ENCODE peak calls at places on chromosomes 3 and 15, in seven cellular contexts. D, G, Y, X, K, L and E are unnamed samples.

GRCh38 chr3:195168009-195168759 is 102.8 kb downstream of the XXYLT1 start:
- DNase-seq in D (no peak), G (no peak), Y (no peak), X (no peak), K (no peak), L (no peak), E (no peak)

GRCh38 chr3:95789111-95789510 is 1025.3 kb upstream of the EPHA6 start:
- DNase-seq in D (no peak), G (no peak), Y (no peak), X (no peak), K (no peak), L (no peak), E (no peak)

GRCh38 chr3:42189746-42190145 is 76.2 kb downstream of the CCK start:
- DNase-seq in D (no peak), G (no peak), Y (no peak), X (no peak), K (no peak), L (no peak), E (no peak)

GRCh38 chr3:197936819-197937384 is 13.1 kb upstream of the RPL35A start:
- DNase-seq in D (no peak), G (no peak), Y (no peak), X (no peak), K (no peak), L (no peak), E (no peak)

GRCh38 chr3:173553635-173554280 is 156.2 kb downstream of the NLGN1 start:
- DNase-seq in D (peak), G (no peak), Y (no peak), X (peak), K (peak), L (peak), E (no peak)

GRCh38 chr3:11759996-11760395 is 86.7 kb downstream of the TAMM41 start:
- DNase-seq in D (no peak), G (no peak), Y (no peak), X (no peak), K (no peak), L (no peak), E (no peak)

GRCh38 chr15:40495516-40495915 is 24.7 kb downstream of the CHST14 start:
- DNase-seq in D (no peak), G (no peak), Y (no peak), X (no peak), K (no peak), L (no peak), E (no peak)

GRCh38 chr3:1183320-1184048 is 90.7 kb downstream of the CNTN6 start:
- DNase-seq in D (peak), G (no peak), Y (no peak), X (peak), K (peak), L (no peak), E (no peak)

GRCh38 chr3:36792342-36792741 is 28.0 kb upstream of the DCLK3 start:
- DNase-seq in D (peak), G (no peak), Y (no peak), X (peak), K (peak), L (no peak), E (no peak)
- TF ChIP-seq CTCF in D (peak), G (no peak), Y (peak), X (peak), K (peak), L (no peak), E (no peak)

DNA sequence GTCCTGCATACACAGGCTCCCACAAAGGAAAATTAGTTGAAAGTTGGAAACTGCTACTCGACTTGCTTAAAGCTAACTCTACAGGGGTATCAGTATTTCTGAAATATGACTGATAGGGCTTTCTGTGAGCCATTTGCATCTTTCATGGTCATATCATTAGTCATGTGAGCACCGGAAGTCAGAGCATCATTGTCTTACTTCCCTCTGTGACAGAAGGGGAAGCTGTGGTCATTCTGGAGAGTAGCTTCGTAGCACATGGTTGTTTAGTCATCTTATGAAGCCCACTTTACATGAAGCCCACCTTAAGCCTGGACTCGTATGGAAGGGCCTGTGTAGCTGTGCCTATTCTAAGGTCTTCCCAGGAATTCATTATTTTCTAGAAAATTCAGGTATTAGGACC is 69.0 kb downstream of the COL6A5 start:
- DNase-seq in D (no peak), G (no peak), Y (no peak), X (no peak), K (no peak), L (no peak), E (no peak)
- H3K4me3 ChIP-seq in D (no peak), G (no peak), Y (no peak), X (no peak), K (no peak), L (no peak), E (no peak)

GRCh38 chr15:53513431-53513830 is 246.0 kb downstream of the WDR72 start:
- DNase-seq in D (no peak), G (no peak), Y (no peak), X (no peak), K (no peak), L (no peak), E (no peak)

GRCh38 chr15:53511175-53511574 is 248.3 kb downstream of the WDR72 start:
- DNase-seq in D (no peak), G (no peak), Y (no peak), X (no peak), K (no peak), L (no peak), E (no peak)

GRCh38 chr15:53506370-53506769 is 253.1 kb downstream of the WDR72 start:
- DNase-seq in D (no peak), G (no peak), Y (no peak), X (no peak), K (no peak), L (no peak), E (no peak)

DNA sequence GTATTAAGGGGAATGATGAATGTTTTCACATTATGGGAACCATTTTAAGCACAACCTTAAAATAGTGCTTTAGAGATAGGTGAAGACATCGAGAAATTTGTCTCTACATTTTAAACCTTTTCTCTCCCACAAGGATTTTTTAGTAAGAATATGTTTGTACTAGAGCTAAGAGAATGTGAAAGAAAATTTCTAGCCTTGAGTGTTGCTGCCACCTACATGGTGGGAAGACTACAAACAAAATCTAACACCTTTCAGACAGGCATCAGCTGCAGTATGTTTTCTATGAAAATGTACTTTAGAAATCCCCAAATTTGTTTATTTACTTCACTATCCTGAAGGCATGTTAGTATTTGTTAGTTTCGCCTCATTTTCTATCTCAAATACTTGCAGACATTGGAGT is 247.4 kb downstream of the WDR72 start:
- DNase-seq in D (no peak), G (no peak), Y (no peak), X (no peak), K (no peak), L (no peak), E (no peak)
- TF ChIP-seq CTCF in D (no peak), G (no peak), Y (no peak), X (no peak), K (no peak), L (peak), E (no peak)

GRCh38 chr3:120416868-120417267 is 33.9 kb downstream of the FSTL1 start:
- DNase-seq in D (no peak), G (no peak), Y (no peak), X (no peak), K (no peak), L (peak), E (no peak)
- H3K4me3 ChIP-seq in D (no peak), G (no peak), Y (peak), X (no peak), K (no peak), L (no peak), E (peak)

DNA sequence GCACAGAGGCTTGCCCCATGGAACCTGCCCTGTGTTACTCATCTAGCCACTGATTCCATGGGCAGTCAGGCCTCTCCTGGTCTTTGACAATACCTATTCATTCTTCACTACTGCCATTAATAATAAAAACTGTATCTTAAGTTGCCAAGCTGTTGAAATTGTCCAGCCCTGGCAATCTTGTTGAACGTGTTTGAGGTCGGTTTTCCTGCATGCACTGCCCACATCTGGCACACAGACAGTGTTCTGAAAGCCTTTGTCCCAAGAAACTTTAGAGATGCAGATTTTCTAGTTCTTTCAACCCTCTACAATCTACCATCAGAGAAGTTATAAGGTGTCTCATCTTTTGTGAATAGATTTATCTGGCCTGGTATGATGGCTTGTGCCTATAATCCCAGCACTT is 567.2 kb upstream of the NECTIN3 start:
- DNase-seq in D (no peak), G (no peak), Y (no peak), X (no peak), K (no peak), L (no peak), E (no peak)
- TF ChIP-seq CTCF in D (no peak), G (no peak), Y (no peak), X (no peak), K (no peak), L (no peak), E (no peak)

DNA sequence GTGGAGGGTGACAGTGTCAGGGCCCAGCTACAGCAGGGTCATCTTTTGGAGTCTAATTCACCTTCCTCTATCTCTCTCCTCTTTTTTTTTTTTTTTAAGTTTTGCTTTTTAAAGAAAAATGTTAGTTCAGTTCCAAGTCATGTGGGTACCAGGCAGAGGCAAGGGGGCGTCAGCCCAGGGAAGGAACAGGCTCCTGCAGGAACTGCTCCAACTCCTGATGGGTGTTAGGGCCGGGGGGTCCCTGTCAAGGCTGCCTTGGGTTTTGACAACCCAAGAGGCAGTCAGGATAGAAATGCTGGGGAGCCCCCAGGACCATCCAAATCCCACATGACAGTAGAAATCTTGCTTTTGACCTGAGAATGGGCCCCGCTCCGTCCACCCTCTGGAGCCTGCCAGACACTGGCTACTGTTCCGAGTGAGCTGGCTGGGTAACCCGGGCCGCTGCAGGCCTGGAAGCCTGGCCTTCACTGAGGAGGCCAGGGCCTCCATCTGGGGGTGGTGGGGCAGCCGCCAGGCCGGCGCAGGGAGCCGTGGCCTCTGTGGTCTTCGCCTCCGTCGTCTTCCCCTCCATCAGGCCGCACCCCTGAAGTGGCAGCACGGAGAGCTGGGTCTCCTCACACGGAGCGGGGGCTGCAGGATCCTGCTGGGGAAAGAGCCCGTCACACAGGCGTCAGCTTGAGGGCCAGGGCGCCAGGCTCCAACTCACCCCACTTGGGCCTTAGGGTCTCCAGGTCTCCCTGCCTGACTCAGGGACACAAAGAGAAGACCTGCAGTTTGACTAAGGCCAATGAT is 24.2 kb downstream of the RNU5B-1 start:
- DNase-seq in D (no peak), G (peak), Y (no peak), X (no peak), K (no peak), L (no peak), E (peak)
- H3K4me3 ChIP-seq in D (no peak), G (no peak), Y (no peak), X (no peak), K (no peak), L (no peak), E (no peak)

DNA sequence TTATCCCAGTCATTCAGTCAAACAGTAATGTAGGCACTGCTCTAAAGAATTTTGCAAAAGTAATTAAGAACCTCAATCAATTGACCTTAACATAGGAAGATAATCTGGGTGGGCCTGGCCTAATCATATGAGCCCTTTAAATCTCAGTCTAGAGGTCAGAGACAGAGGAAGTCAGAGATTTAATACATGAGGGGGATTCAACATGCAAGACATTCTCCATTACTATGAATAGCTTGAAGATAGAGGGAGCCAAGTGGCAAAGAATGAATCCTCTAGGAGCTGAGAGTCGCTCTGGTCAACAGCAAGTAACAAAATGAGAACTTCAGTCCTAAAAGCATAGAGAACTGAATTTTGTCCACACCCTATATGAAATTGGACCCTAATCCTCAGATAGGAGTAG is 39.0 kb upstream of the MBNL1 start:
- DNase-seq in D (no peak), G (no peak), Y (no peak), X (no peak), K (no peak), L (no peak), E (no peak)
- TF ChIP-seq CTCF in D (no peak), G (no peak), Y (peak), X (no peak), K (no peak), L (peak), E (peak)